ENCODE peak calls at places on chromosomes 11 and 22, in ten cellular contexts. One of them, this sample, is unnamed.

GRCh38 chr11:133306019-133306418 is 226.3 kb downstream of the OPCML start:
- DNase-seq in IMR-90: no peak
- DNase-seq in PC-3: no peak
- DNase-seq in HCT116: no peak
- DNase-seq in sigmoid colon: no peak
- DNase-seq in GM23338: peak; percentile 57
- DNase-seq in HAP-1: no peak
- DNase-seq in CD4-positive, alpha-beta memory T cell: no peak
- DNase-seq in pancreas: no peak
- DNase-seq in lower lobe of right lung: no peak
- DNase-seq in this sample: no peak

GRCh38 chr11:116730568-116730967 is 42.2 kb downstream of the BUD13 start:
- DNase-seq in pancreas: no peak
- DNase-seq in HCT116: no peak
- DNase-seq in GM23338: no peak
- DNase-seq in IMR-90: no peak
- DNase-seq in sigmoid colon: no peak
- DNase-seq in PC-3: no peak
- DNase-seq in HAP-1: no peak
- DNase-seq in CD4-positive, alpha-beta memory T cell: no peak
- DNase-seq in lower lobe of right lung: no peak
- DNase-seq in this sample: no peak

GRCh38 chr22:22923930-22924329 is 36.3 kb downstream of the IGLL5 start:
- DNase-seq in PC-3: no peak
- DNase-seq in HCT116: no peak
- DNase-seq in CD4-positive, alpha-beta memory T cell: no peak
- DNase-seq in GM23338: no peak
- DNase-seq in sigmoid colon: no peak
- DNase-seq in lower lobe of right lung: no peak
- DNase-seq in IMR-90: no peak
- DNase-seq in HAP-1: no peak
- DNase-seq in pancreas: no peak
- DNase-seq in this sample: no peak

GRCh38 chr11:82889133-82890001 is 10.9 kb downstream of the PRCP start:
- DNase-seq in sigmoid colon: no peak
- DNase-seq in HCT116: no peak
- DNase-seq in CD4-positive, alpha-beta memory T cell: no peak
- DNase-seq in IMR-90: peak; percentile 7
- DNase-seq in PC-3: peak; percentile 46
- DNase-seq in GM23338: no peak
- DNase-seq in pancreas: no peak
- DNase-seq in HAP-1: peak; percentile 74
- DNase-seq in lower lobe of right lung: peak; percentile 50
- DNase-seq in this sample: no peak

GRCh38 chr11:96358321-96358720 is 15.3 kb upstream of the MAML2 start:
- DNase-seq in PC-3: no peak
- DNase-seq in pancreas: no peak
- DNase-seq in HAP-1: no peak
- DNase-seq in IMR-90: no peak
- DNase-seq in GM23338: no peak
- DNase-seq in HCT116: no peak
- DNase-seq in sigmoid colon: no peak
- DNase-seq in lower lobe of right lung: no peak
- DNase-seq in CD4-positive, alpha-beta memory T cell: no peak
- DNase-seq in this sample: no peak

GRCh38 chr11:118060081-118060661 is 16.7 kb upstream of the TMPRSS4 start:
- DNase-seq in lower lobe of right lung: no peak
- DNase-seq in HCT116: no peak
- DNase-seq in PC-3: no peak
- DNase-seq in HAP-1: no peak
- DNase-seq in sigmoid colon: peak; percentile 54
- DNase-seq in pancreas: peak; percentile 48
- DNase-seq in CD4-positive, alpha-beta memory T cell: no peak
- DNase-seq in IMR-90: no peak
- DNase-seq in GM23338: no peak
- DNase-seq in this sample: no peak

GRCh38 chr11:57746920-57747319 is 4.7 kb downstream of the BTBD18 start:
- DNase-seq in lower lobe of right lung: no peak
- DNase-seq in pancreas: no peak
- DNase-seq in PC-3: no peak
- DNase-seq in sigmoid colon: no peak
- DNase-seq in IMR-90: no peak
- DNase-seq in CD4-positive, alpha-beta memory T cell: no peak
- DNase-seq in HAP-1: no peak
- DNase-seq in HCT116: no peak
- DNase-seq in GM23338: no peak
- DNase-seq in this sample: no peak

GRCh38 chr11:61771995-61772455 is 19.6 kb downstream of the MYRF start:
- DNase-seq in pancreas: no peak
- DNase-seq in HCT116: no peak
- DNase-seq in PC-3: no peak
- DNase-seq in sigmoid colon: no peak
- DNase-seq in IMR-90: no peak
- DNase-seq in CD4-positive, alpha-beta memory T cell: no peak
- DNase-seq in GM23338: peak; percentile 68
- DNase-seq in lower lobe of right lung: no peak
- DNase-seq in HAP-1: no peak
- DNase-seq in this sample: no peak

GRCh38 chr11:27423125-27423524 is 49.5 kb downstream of the LGR4 start:
- DNase-seq in pancreas: no peak
- DNase-seq in HAP-1: peak; percentile 26
- DNase-seq in GM23338: peak; percentile 43
- DNase-seq in HCT116: no peak
- DNase-seq in IMR-90: peak; percentile 80
- DNase-seq in CD4-positive, alpha-beta memory T cell: no peak
- DNase-seq in lower lobe of right lung: no peak
- DNase-seq in PC-3: no peak
- DNase-seq in sigmoid colon: peak; percentile 75
- DNase-seq in this sample: no peak

GRCh38 chr11:8092587-8093424 is 11.8 kb downstream of the TUB start:
- DNase-seq in sigmoid colon: peak; percentile 79
- DNase-seq in lower lobe of right lung: peak; percentile 67
- DNase-seq in CD4-positive, alpha-beta memory T cell: peak; percentile 16
- DNase-seq in GM23338: peak; percentile 92
- DNase-seq in HAP-1: peak; percentile 80
- DNase-seq in HCT116: peak; percentile 56
- DNase-seq in pancreas: peak; percentile 72
- DNase-seq in PC-3: peak; percentile 76
- DNase-seq in IMR-90: peak; percentile 66
- DNase-seq in this sample: peak; percentile 64

GRCh38 chr11:34458566-34458965 is 19.8 kb downstream of the CAT start:
- DNase-seq in lower lobe of right lung: no peak
- DNase-seq in IMR-90: no peak
- DNase-seq in GM23338: no peak
- DNase-seq in HAP-1: no peak
- DNase-seq in HCT116: no peak
- DNase-seq in sigmoid colon: no peak
- DNase-seq in PC-3: no peak
- DNase-seq in pancreas: no peak
- DNase-seq in CD4-positive, alpha-beta memory T cell: no peak
- DNase-seq in this sample: peak; percentile 33

GRCh38 chr11:114291381-114291780 is 4.8 kb upstream of the NNMT start:
- DNase-seq in IMR-90: peak; percentile 66
- DNase-seq in HCT116: no peak
- DNase-seq in CD4-positive, alpha-beta memory T cell: no peak
- DNase-seq in lower lobe of right lung: no peak
- DNase-seq in GM23338: no peak
- DNase-seq in sigmoid colon: no peak
- DNase-seq in HAP-1: no peak
- DNase-seq in PC-3: no peak
- DNase-seq in pancreas: no peak
- DNase-seq in this sample: no peak

GRCh38 chr11:104653011-104653806 is 245.1 kb downstream of the CASP12 start:
- DNase-seq in GM23338: no peak
- DNase-seq in HAP-1: no peak
- DNase-seq in HCT116: no peak
- DNase-seq in PC-3: no peak
- DNase-seq in sigmoid colon: no peak
- DNase-seq in IMR-90: no peak
- DNase-seq in pancreas: no peak
- DNase-seq in lower lobe of right lung: no peak
- DNase-seq in CD4-positive, alpha-beta memory T cell: no peak
- DNase-seq in this sample: no peak

GRCh38 chr11:1425006-1425405 is 35.3 kb downstream of the BRSK2 start:
- DNase-seq in CD4-positive, alpha-beta memory T cell: no peak
- DNase-seq in IMR-90: no peak
- DNase-seq in GM23338: no peak
- DNase-seq in pancreas: no peak
- DNase-seq in PC-3: no peak
- DNase-seq in sigmoid colon: no peak
- DNase-seq in HAP-1: no peak
- DNase-seq in HCT116: no peak
- DNase-seq in lower lobe of right lung: no peak
- DNase-seq in this sample: no peak

GRCh38 chr11:16293204-16293681 is 63.1 kb downstream of the SOX6 start:
- DNase-seq in CD4-positive, alpha-beta memory T cell: no peak
- DNase-seq in sigmoid colon: no peak
- DNase-seq in HCT116: no peak
- DNase-seq in PC-3: no peak
- DNase-seq in IMR-90: peak; percentile 76
- DNase-seq in pancreas: no peak
- DNase-seq in lower lobe of right lung: no peak
- DNase-seq in GM23338: peak; percentile 26
- DNase-seq in HAP-1: peak; percentile 19
- DNase-seq in this sample: no peak

GRCh38 chr11:130509942-130510341 is 61.5 kb downstream of the ADAMTS15 start:
- DNase-seq in HCT116: no peak
- DNase-seq in sigmoid colon: no peak
- DNase-seq in GM23338: no peak
- DNase-seq in PC-3: no peak
- DNase-seq in pancreas: no peak
- DNase-seq in lower lobe of right lung: no peak
- DNase-seq in IMR-90: no peak
- DNase-seq in CD4-positive, alpha-beta memory T cell: no peak
- DNase-seq in HAP-1: no peak
- DNase-seq in this sample: no peak

GRCh38 chr11:2794947-2795346 is 90.6 kb downstream of the CDKN1C start:
- DNase-seq in pancreas: peak; percentile 26
- DNase-seq in HCT116: no peak
- DNase-seq in lower lobe of right lung: peak; percentile 39
- DNase-seq in sigmoid colon: peak; percentile 64
- DNase-seq in IMR-90: no peak
- DNase-seq in GM23338: no peak
- DNase-seq in PC-3: no peak
- DNase-seq in CD4-positive, alpha-beta memory T cell: no peak
- DNase-seq in HAP-1: no peak
- DNase-seq in this sample: no peak

GRCh38 chr11:59746111-59746510 is 9.1 kb upstream of the STX3 start:
- DNase-seq in HAP-1: no peak
- DNase-seq in sigmoid colon: no peak
- DNase-seq in lower lobe of right lung: no peak
- DNase-seq in HCT116: no peak
- DNase-seq in GM23338: no peak
- DNase-seq in IMR-90: no peak
- DNase-seq in CD4-positive, alpha-beta memory T cell: no peak
- DNase-seq in pancreas: no peak
- DNase-seq in PC-3: no peak
- DNase-seq in this sample: no peak

GRCh38 chr11:64313491-64314145 is 3.7 kb downstream of the TRMT112 start:
- DNase-seq in HCT116: no peak
- DNase-seq in GM23338: no peak
- DNase-seq in HAP-1: no peak
- DNase-seq in pancreas: peak; percentile 52
- DNase-seq in PC-3: no peak
- DNase-seq in IMR-90: no peak
- DNase-seq in lower lobe of right lung: no peak
- DNase-seq in CD4-positive, alpha-beta memory T cell: no peak
- DNase-seq in sigmoid colon: peak; percentile 88
- DNase-seq in this sample: no peak
- H3K4me3 ChIP-seq in HCT116: no peak overlapping the region
- H3K4me3 ChIP-seq in GM23338: no peak overlapping the region
- H3K4me3 ChIP-seq in HAP-1: no peak overlapping the region
- H3K4me3 ChIP-seq in pancreas: no peak overlapping the region
- H3K4me3 ChIP-seq in PC-3: no peak overlapping the region
- H3K4me3 ChIP-seq in IMR-90: no peak overlapping the region
- H3K4me3 ChIP-seq in lower lobe of right lung: no peak overlapping the region
- H3K4me3 ChIP-seq in CD4-positive, alpha-beta memory T cell: no peak overlapping the region
- H3K4me3 ChIP-seq in sigmoid colon: no peak overlapping the region
- H3K4me3 ChIP-seq in this sample: no peak overlapping the region

DNA sequence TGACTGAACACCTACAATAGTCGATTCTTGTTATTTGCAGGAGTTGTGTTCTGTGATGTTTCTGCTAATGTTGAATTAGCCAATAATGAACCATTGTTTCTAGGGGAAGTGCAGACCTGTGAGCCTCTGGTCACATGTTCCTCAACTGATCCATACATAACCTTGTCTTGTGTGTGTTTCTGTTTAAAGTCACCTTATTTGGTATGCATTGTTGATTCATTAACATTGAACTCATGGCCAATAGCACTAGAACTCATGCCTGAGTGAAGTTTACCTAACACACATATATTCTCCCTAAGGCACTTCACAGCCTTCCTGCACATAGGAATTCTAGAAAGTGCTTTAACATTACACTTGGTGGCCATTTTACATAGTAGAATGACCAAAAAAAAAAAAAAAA is 271.8 kb upstream of the PLET1 start:
- DNase-seq in GM23338: no peak
- DNase-seq in CD4-positive, alpha-beta memory T cell: no peak
- DNase-seq in IMR-90: no peak
- DNase-seq in lower lobe of right lung: no peak
- DNase-seq in sigmoid colon: no peak
- DNase-seq in HAP-1: no peak
- DNase-seq in pancreas: no peak
- DNase-seq in HCT116: no peak
- DNase-seq in PC-3: no peak
- DNase-seq in this sample: no peak
- H3K4me1 ChIP-seq in GM23338: no peaks in the 10 kb centered on the region
- H3K4me1 ChIP-seq in CD4-positive, alpha-beta memory T cell: no peaks in the 10 kb centered on the region
- H3K4me1 ChIP-seq in IMR-90: no peaks in the 10 kb centered on the region
- H3K4me1 ChIP-seq in lower lobe of right lung: no peaks in the 10 kb centered on the region
- H3K4me1 ChIP-seq in sigmoid colon: no peaks in the 10 kb centered on the region
- H3K4me1 ChIP-seq in HAP-1: no peaks in the 10 kb centered on the region
- H3K4me1 ChIP-seq in pancreas: no peaks in the 10 kb centered on the region
- H3K4me1 ChIP-seq in HCT116: no peaks in the 10 kb centered on the region
- H3K4me1 ChIP-seq in PC-3: no peaks in the 10 kb centered on the region
- H3K4me1 ChIP-seq in this sample: no peaks in the 10 kb centered on the region

DNA sequence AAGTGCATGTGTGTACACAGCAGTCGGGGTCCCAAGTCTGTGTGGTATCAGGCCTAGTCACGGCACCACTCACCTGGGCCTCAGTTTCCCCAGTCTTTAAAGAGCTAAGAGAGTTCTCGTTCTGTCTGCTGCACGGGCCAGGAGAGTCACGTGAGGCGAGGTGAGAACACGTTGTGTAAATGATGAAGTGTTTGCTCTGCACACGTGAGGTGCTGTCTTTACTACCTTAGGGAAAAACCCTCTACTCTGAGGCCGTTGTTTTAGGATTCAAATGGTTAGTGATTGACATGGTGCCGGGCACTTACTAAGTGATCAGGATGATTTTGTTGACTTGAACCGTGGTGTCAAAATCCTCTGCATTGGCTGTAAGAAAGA is 86.5 kb upstream of the PPARA start:
- DNase-seq in HCT116: no peak
- DNase-seq in CD4-positive, alpha-beta memory T cell: no peak
- DNase-seq in PC-3: peak; percentile 36
- DNase-seq in pancreas: peak; percentile 41
- DNase-seq in IMR-90: no peak
- DNase-seq in GM23338: no peak
- DNase-seq in HAP-1: no peak
- DNase-seq in sigmoid colon: peak; percentile 66
- DNase-seq in lower lobe of right lung: no peak
- DNase-seq in this sample: no peak
- H3K4me3 ChIP-seq in HCT116: no peak overlapping the region
- H3K4me3 ChIP-seq in CD4-positive, alpha-beta memory T cell: no peak overlapping the region
- H3K4me3 ChIP-seq in PC-3: peak overlapping the region; percentile 66
- H3K4me3 ChIP-seq in pancreas: peak overlapping the region; percentile 8
- H3K4me3 ChIP-seq in IMR-90: no peak overlapping the region
- H3K4me3 ChIP-seq in GM23338: no peak overlapping the region
- H3K4me3 ChIP-seq in HAP-1: no peak overlapping the region
- H3K4me3 ChIP-seq in sigmoid colon: no peak overlapping the region
- H3K4me3 ChIP-seq in lower lobe of right lung: peak overlapping the region; percentile 22
- H3K4me3 ChIP-seq in this sample: no peak overlapping the region

GRCh38 chr22:37163096-37163489 is 13.4 kb upstream of the IL2RB start:
- DNase-seq in sigmoid colon: no peak
- DNase-seq in lower lobe of right lung: no peak
- DNase-seq in PC-3: no peak
- DNase-seq in HCT116: no peak
- DNase-seq in CD4-positive, alpha-beta memory T cell: no peak
- DNase-seq in GM23338: no peak
- DNase-seq in HAP-1: no peak
- DNase-seq in pancreas: no peak
- DNase-seq in IMR-90: no peak
- DNase-seq in this sample: no peak
- H3K4me1 ChIP-seq in sigmoid colon: no peaks in the 10 kb centered on the region
- H3K4me1 ChIP-seq in lower lobe of right lung: peaks cover 10% of the 10 kb centered on the region
- H3K4me1 ChIP-seq in PC-3: peaks cover 11% of the 10 kb centered on the region
- H3K4me1 ChIP-seq in HCT116: peaks cover 31% of the 10 kb centered on the region
- H3K4me1 ChIP-seq in CD4-positive, alpha-beta memory T cell: peaks cover 66% of the 10 kb centered on the region
- H3K4me1 ChIP-seq in GM23338: no peaks in the 10 kb centered on the region
- H3K4me1 ChIP-seq in HAP-1: no peaks in the 10 kb centered on the region
- H3K4me1 ChIP-seq in pancreas: no peaks in the 10 kb centered on the region
- H3K4me1 ChIP-seq in IMR-90: no peaks in the 10 kb centered on the region
- H3K4me1 ChIP-seq in this sample: peaks cover 7% of the 10 kb centered on the region